ENCODE peak calls at places on chromosomes 6 and 20, in five cellular contexts. S, Y, Z, A and L are unnamed samples.

GRCh38 chr6:134725590-134725989 is 224.3 kb downstream of the ALDH8A1 start:
- DNase-seq in A (no peak), Z (no peak), S (no peak), Y (no peak), L (no peak)

GRCh38 chr6:2732503-2733089 is 18.1 kb downstream of the MYLK4 start:
- DNase-seq in A (no peak), Y (no peak), S (no peak), Z (no peak), L (no peak)

GRCh38 chr20:58719258-58719657 is 26.7 kb downstream of the NPEPL1 start:
- DNase-seq in S (no peak), A (no peak), Y (no peak), Z (no peak), L (no peak)

GRCh38 chr20:22098451-22098850 is 393.0 kb downstream of the PAX1 start:
- DNase-seq in Z (no peak), A (no peak), Y (no peak), S (no peak), L (no peak)

GRCh38 chr6:148653138-148653776 is 93.6 kb upstream of the UST start:
- DNase-seq in Y (no peak), A (no peak), Z (no peak), S (no peak), L (no peak)

GRCh38 chr6:43219814-43220213 is 9.5 kb downstream of the DNPH1 start:
- DNase-seq in Z (no peak), Y (no peak), A (no peak), S (no peak), L (no peak)

GRCh38 chr6:135624402-135625297 is 127.1 kb upstream of the AHI1 start:
- DNase-seq in Y (no peak), Z (no peak), A (no peak), S (no peak), L (no peak)

GRCh38 chr20:32537657-32538525 is 47.2 kb downstream of the NOL4L start:
- DNase-seq in S (peak), Y (no peak), Z (no peak), A (no peak), L (no peak)

GRCh38 chr6:125947581-125947980 is 9.0 kb upstream of the HINT3 start:
- DNase-seq in Z (no peak), A (peak), S (no peak), Y (no peak), L (peak)

GRCh38 chr6:145204258-145204766 is 531.0 kb downstream of the EPM2A start:
- DNase-seq in Y (no peak), S (no peak), A (no peak), Z (no peak), L (no peak)

GRCh38 chr6:37048851-37049734 is 43.6 kb downstream of the FGD2 start:
- DNase-seq in S (peak), Y (no peak), A (peak), Z (peak), L (no peak)

GRCh38 chr20:57361517-57361916 is 10.5 kb downstream of the RAE1 start:
- DNase-seq in Z (no peak), S (no peak), A (peak), Y (no peak), L (no peak)

GRCh38 chr6:66054967-66055366 is 347.9 kb upstream of the EYS start:
- DNase-seq in Z (no peak), A (no peak), S (no peak), Y (no peak), L (no peak)

GRCh38 chr20:60116128-60116909 is 158.1 kb downstream of the CDH26 start:
- DNase-seq in Y (no peak), A (no peak), Z (no peak), S (peak), L (no peak)

GRCh38 chr20:41003143-41003932 is 25.3 kb upstream of the TOP1 start:
- DNase-seq in Y (peak), A (peak), S (peak), Z (no peak), L (peak)

GRCh38 chr6:120945905-120946594 is 388.2 kb downstream of the TBC1D32 start:
- DNase-seq in A (no peak), S (no peak), Z (no peak), Y (no peak), L (no peak)

GRCh38 chr20:47810116-47810672 is 24.9 kb upstream of the SULF2 start:
- DNase-seq in S (no peak), Z (no peak), A (no peak), Y (no peak), L (no peak)

GRCh38 chr6:44064089-44064947 is 62.9 kb downstream of the MRPL14 start:
- DNase-seq in Z (no peak), S (peak), Y (peak), A (peak), L (peak)

GRCh38 chr20:56924976-56925695 is 296.0 kb downstream of the TFAP2C start:
- DNase-seq in S (no peak), A (no peak), Z (no peak), Y (no peak), L (no peak)

GRCh38 chr6:69421270-69421669 is 375.5 kb downstream of the LMBRD1 start:
- DNase-seq in Z (no peak), A (no peak), S (no peak), Y (no peak), L (no peak)

DNA sequence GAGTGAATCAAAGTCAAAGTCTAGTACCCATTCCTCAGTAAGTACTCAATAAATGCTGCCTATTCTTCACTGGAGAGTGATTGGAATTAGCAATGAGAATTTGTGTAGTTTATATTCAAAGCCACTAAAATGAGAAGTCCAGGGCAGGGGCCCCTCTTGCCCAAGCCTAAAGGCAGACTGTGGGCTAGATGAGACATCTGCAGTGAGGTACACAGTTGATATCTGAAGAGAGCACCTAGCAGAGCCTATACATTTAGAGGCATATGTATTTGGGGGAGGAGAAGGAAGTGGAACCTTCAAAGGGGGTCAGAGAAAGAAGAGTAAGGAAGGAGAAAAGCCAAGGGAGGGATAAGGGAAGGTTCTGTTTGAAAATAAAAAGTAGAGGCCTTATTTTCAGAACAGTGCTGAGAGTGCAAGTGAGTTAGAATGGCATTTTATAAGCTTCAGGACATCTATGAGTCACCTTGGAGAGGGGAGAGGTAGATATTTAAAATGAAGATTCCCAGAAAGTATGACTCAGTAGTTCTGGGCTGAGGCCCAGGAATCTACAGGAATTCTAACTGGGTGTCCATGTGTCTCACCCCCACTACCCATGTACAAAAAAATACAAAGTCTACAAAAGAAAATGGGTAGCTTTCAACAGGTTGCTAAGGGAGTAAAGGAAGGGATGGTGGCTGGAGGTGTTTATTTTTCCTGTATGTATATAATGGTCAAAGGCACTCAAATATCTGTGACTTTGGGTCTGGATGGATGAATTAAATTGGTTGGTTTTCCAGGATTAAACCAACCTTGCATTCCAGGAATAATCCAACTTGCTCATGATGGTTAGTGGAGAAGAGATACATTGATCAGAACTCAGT is 135.1 kb downstream of the ZFP64 start:
- DNase-seq in S (no peak), A (no peak), Z (no peak), Y (no peak), L (peak)
- H3K27ac ChIP-seq in S (no peak), A (no peak), Z (no peak), Y (no peak), L (peak)

DNA sequence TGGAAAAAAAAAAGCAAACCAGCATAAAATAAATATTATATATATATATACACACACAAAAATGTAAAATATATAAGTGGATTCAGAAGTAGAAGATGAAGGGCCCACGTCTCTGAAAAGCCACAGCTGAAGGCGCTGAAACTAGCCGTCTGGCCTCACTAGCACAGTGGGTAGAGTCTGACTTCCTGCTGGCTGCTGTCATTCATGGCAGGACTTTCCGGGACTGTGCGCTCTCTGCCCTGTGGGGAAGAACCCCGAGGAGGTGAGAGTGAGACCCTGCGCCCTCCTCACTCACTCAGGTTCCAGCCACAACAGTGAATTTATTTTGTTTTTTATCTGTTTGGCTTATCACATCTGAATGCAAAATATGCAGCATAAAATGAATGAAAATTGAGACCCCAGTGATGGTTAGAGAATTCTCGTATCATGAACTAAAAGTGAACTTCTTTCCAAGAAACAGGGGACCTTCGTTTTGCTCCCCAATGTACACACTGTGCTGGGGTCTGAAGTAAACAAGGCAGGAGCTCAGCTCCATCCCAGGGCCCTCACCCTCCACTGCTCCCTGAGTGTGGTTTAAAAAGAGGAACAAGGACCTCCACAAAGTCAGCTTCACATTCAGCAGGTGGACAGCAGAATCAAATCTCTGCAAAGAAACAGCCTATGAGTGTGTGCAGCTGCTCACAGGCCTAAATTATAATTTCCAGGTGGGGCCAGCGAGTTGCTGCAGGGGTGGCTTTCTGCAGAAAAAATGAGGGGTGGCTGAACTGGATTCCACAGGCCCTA is 1.3 kb upstream of the RAMACL start:
- DNase-seq in A (no peak), Z (peak), S (no peak), Y (no peak), L (no peak)
- TF ChIP-seq MYC in A (no peak), Z (no peak), S (no peak), Y (no peak), L (no peak)

DNA sequence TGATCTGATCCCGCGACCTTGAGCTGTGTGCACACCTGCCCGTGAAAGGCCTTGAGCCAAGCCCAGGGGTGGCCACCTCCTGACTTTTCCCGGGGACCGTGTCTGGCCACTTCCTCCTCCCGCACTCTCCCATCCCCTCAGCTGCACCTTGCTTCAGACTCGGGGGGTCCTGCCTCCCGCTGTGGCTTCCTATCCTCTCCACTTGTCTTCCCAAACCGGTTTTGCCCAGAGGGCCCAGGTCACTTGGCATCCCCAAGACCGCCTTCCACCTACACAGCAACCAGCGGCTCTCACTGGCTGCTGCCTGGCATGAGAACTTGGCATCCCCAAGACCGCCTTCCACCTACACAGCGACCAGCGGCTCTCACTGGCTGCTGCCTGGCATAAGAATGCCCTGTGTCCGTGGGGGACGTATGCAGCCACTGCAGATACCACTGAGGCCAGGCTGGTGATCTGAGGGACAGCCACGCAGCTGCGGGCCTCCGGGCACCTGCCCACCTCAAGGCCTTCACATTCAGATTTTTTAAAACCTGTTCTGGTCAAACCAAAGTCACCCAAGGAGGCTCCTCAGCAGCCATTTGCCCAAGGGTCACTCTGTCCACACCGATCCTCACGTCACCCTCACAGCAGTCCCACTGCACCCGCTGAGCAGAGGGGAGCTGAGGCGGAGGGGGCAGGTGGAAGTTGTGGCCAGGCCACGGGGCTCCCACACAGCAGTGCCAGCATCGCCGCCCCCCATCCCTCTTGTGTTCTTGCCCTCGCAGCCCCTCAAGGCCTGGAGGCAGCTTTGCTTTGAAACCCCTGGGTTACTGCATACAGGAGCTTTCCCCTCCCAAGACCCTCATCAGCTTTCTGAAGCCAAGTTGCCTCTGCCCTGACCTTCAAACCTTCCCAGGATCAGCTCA is 245.5 kb downstream of the TAF4 start:
- DNase-seq in S (no peak), Z (no peak), A (no peak), Y (no peak), L (no peak)
- H3K27ac ChIP-seq in S (no peak), Z (no peak), A (no peak), Y (no peak), L (no peak)

GRCh38 chr20:61887694-61888093 is 178.0 kb downstream of the TAF4 start:
- DNase-seq in A (no peak), Z (no peak), S (no peak), Y (no peak), L (no peak)
- TF ChIP-seq MYC in A (no peak), Z (no peak), S (no peak), Y (no peak), L (no peak)

DNA sequence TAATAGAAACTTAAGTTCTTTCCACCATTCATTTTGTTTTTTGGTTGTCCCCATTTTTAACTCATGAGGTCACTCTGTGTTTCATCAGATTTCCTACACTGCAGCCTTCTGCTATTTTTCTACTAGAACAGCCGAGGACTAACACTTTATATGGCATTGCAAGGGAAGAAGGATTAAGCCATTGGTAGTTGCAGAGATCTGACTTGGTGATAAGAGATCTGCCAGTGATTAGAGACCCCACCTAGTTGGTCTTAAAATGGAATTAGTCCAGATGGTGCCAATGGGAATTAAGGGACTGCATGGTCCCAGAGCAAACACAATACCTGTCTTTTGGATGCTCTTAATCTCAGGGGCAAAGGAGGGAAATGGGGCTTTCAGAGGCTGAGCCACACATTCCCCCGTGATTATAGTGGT is 125.5 kb upstream of the TMEM170B start:
- DNase-seq in Y (no peak), A (no peak), Z (no peak), S (no peak), L (no peak)
- H3K27ac ChIP-seq in Y (no peak), A (no peak), Z (no peak), S (no peak), L (peak)

DNA sequence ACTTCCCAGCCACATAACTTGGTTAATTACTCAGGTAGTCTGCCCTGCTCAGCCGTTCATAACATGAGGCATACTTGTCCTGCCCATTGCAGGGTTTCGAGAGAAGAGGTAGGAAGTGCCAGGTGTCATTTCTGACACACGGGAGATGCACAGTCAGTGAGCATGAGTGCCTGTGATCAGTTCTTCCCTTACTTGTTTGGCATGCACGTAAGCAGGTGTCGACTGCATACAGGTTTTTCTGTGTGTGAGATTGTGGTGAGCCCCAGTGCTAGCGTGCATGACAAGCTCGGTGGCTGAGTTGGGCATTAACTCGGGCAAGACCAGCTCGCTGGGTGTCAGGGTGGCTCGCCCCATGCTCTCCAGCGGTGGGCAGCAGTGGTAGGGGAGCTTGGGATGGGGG is 51.2 kb upstream of the SLC22A1 start:
- DNase-seq in Z (peak), Y (no peak), S (no peak), A (no peak), L (no peak)
- TF ChIP-seq MYC in Z (no peak), Y (no peak), S (no peak), A (no peak), L (no peak)

DNA sequence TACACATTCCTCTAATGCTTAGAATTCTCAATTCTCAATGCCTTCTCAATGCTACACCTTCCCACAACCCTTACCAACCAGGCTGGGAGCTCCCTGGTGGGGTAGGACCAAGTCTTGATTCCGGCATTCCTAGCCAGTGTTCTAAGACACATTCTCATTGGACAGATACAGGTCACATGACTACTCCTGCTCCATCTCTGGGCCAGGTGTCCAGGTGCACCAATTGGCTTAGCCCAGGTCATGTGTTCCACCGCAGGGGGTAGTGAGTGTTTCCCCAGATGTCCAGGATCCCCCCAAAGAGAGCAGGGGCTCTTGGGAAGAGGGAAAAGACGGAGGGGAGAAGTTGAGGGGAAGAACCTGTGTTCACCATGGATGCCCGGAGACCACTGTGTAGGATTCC is 58.7 kb upstream of the MLN start:
- DNase-seq in A (no peak), Y (no peak), S (no peak), Z (no peak), L (no peak)
- H3K27ac ChIP-seq in A (no peak), Y (no peak), S (no peak), Z (no peak), L (no peak)